ENCODE peak calls at places on chromosome 11, in seven cellular contexts. M is MM.1S, N is PC-3, L is HCT116, Z is hepatocyte, U is GM23248, R is GM23338. D is an unnamed sample.

GRCh38 chr11:113014731-113015455 is 53.7 kb downstream of the NCAM1 start:
- DNase-seq in M (no peak), N (no peak), L (no peak), Z (peak; percentile 46), U (peak; percentile 4), R (peak; percentile 5), D (no peak)

GRCh38 chr11:116276051-116277044 is 496.4 kb downstream of the BUD13 start:
- DNase-seq in M (peak; percentile 84), N (peak; percentile 67), L (peak; percentile 72), Z (peak; percentile 82), U (peak; percentile 37), R (peak; percentile 94), D (peak; percentile 46)

GRCh38 chr11:8671242-8671641 is 11.2 kb downstream of the TRIM66 start:
- DNase-seq in M (no peak), N (peak; percentile 80), L (no peak), Z (peak; percentile 52), U (peak; percentile 99), R (peak; percentile 94), D (no peak)

GRCh38 chr11:73314121-73314948 is 6.3 kb downstream of the ARHGEF17 start:
- DNase-seq in M (no peak), N (no peak), L (no peak), Z (peak; percentile 88), U (peak; percentile 63), R (peak; percentile 50), D (no peak)

GRCh38 chr11:3893311-3893710 is 37.8 kb downstream of the STIM1 start:
- DNase-seq in M (no peak), N (peak; percentile 5), L (no peak), Z (no peak), U (no peak), R (no peak), D (no peak)

GRCh38 chr11:69239320-69240040 is 54.5 kb upstream of the MYEOV start:
- DNase-seq in M (no peak), N (no peak), L (no peak), Z (no peak), U (no peak), R (no peak), D (no peak)

GRCh38 chr11:120013325-120014250 is 124.3 kb downstream of the TRIM29 start:
- DNase-seq in M (no peak), N (peak; percentile 65), L (peak; percentile 37), Z (peak; percentile 72), U (peak; percentile 63), R (peak; percentile 93), D (peak; percentile 21)

GRCh38 chr11:3160252-3161031 is 4.7 kb downstream of the OSBPL5 start:
- DNase-seq in M (no peak), N (no peak), L (peak; percentile 46), Z (peak; percentile 90), U (peak; percentile 95), R (peak; percentile 98), D (no peak)

GRCh38 chr11:99257131-99257530 is 236.4 kb downstream of the CNTN5 start:
- DNase-seq in M (no peak), N (peak; percentile 54), L (no peak), Z (peak; percentile 38), U (no peak), R (no peak), D (no peak)

GRCh38 chr11:504053-504993 is 2.7 kb downstream of the RNH1 start:
- DNase-seq in M (no peak), N (no peak), L (no peak), Z (peak; percentile 5), U (peak; percentile 80), R (peak; percentile 57), D (no peak)

GRCh38 chr11:95487938-95488337 is 256.9 kb upstream of the SESN3 start:
- DNase-seq in M (no peak), N (no peak), L (no peak), Z (no peak), U (no peak), R (no peak), D (no peak)

GRCh38 chr11:31958086-31958735 is 132.7 kb upstream of the RCN1 start:
- DNase-seq in M (peak; percentile 74), N (peak; percentile 77), L (peak; percentile 40), Z (peak; percentile 66), U (peak; percentile 79), R (peak; percentile 93), D (peak; percentile 61)

GRCh38 chr11:9304178-9304577 is 10.2 kb downstream of the TMEM41B start:
- DNase-seq in M (no peak), N (no peak), L (no peak), Z (no peak), U (no peak), R (no peak), D (no peak)

GRCh38 chr11:7595016-7595869 is 78.1 kb downstream of the CYB5R2 start:
- DNase-seq in M (no peak), N (no peak), L (no peak), Z (no peak), U (peak; percentile 63), R (peak; percentile 45), D (peak; percentile 37)

GRCh38 chr11:35214792-35215193 is 75.8 kb downstream of the CD44 start:
- DNase-seq in M (no peak), N (peak; percentile 82), L (peak; percentile 74), Z (no peak), U (peak; percentile 98), R (peak; percentile 81), D (peak; percentile 89)

GRCh38 chr11:86818466-86819282 is 18.3 kb downstream of the PRSS23 start:
- DNase-seq in M (peak; percentile 66), N (peak; percentile 78), L (peak; percentile 52), Z (peak; percentile 79), U (peak; percentile 90), R (peak; percentile 85), D (no peak)

GRCh38 chr11:112163875-112164521 is at the start of gene IL18:
- DNase-seq in M (no peak), N (peak; percentile 87), L (peak; percentile 78), Z (peak; percentile 45), U (peak; percentile 81), R (peak; percentile 69), D (peak; percentile 75)

GRCh38 chr11:35180311-35181233 is 41.6 kb downstream of the CD44 start:
- DNase-seq in M (no peak), N (no peak), L (no peak), Z (no peak), U (peak; percentile 86), R (peak; percentile 35), D (no peak)

GRCh38 chr11:62846177-62846576 is 6.8 kb upstream of the WDR74 start:
- DNase-seq in M (no peak), N (no peak), L (no peak), Z (no peak), U (no peak), R (no peak), D (no peak)

GRCh38 chr11:42802211-42802918 is 509.4 kb upstream of the API5 start:
- DNase-seq in M (peak; percentile 54), N (no peak), L (no peak), Z (no peak), U (no peak), R (no peak), D (no peak)

GRCh38 chr11:100515087-100515486 is 172.0 kb upstream of the ARHGAP42 start:
- DNase-seq in M (no peak), N (peak; percentile 84), L (no peak), Z (no peak), U (peak; percentile 1), R (peak; percentile 83), D (peak; percentile 26)

GRCh38 chr11:64122411-64123101 is 43.4 kb downstream of the MACROD1 start:
- DNase-seq in M (no peak), N (no peak), L (no peak), Z (no peak), U (no peak), R (peak; percentile 56), D (no peak)

GRCh38 chr11:97909544-97910394 is 1111.0 kb upstream of the CNTN5 start:
- DNase-seq in M (no peak), N (no peak), L (no peak), Z (no peak), U (peak; percentile 34), R (no peak), D (no peak)

GRCh38 chr11:24588075-24588474 is 91.2 kb downstream of the LUZP2 start:
- DNase-seq in M (no peak), N (peak; percentile 71), L (no peak), Z (no peak), U (peak; percentile 58), R (no peak), D (peak; percentile 3)

GRCh38 chr11:100805509-100806199 is 118.6 kb downstream of the ARHGAP42 start:
- DNase-seq in M (no peak), N (peak; percentile 86), L (no peak), Z (no peak), U (peak; percentile 70), R (no peak), D (no peak)

GRCh38 chr11:71255323-71255722 is 2.9 kb upstream of the SHANK2 start:
- DNase-seq in M (no peak), N (no peak), L (no peak), Z (peak; percentile 36), U (no peak), R (peak; percentile 51), D (no peak)

GRCh38 chr11:42205518-42205917 is 746.1 kb upstream of the LRRC4C start:
- DNase-seq in M (no peak), N (peak; percentile 51), L (no peak), Z (peak; percentile 59), U (no peak), R (no peak), D (no peak)

GRCh38 chr11:65958774-65959420 is 2.6 kb upstream of the SART1 start:
- DNase-seq in M (no peak), N (no peak), L (no peak), Z (no peak), U (no peak), R (peak; percentile 40), D (no peak)

GRCh38 chr11:114821626-114822025 is 143.3 kb downstream of the NXPE2 start:
- DNase-seq in M (peak; percentile 54), N (peak; percentile 24), L (no peak), Z (peak; percentile 73), U (peak; percentile 28), R (peak; percentile 45), D (no peak)
- TF ChIP-seq EZH2 in M (no peak), N (no peak), L (no peak), Z (no peak), U (no peak), R (no peak), D (no peak)

DNA sequence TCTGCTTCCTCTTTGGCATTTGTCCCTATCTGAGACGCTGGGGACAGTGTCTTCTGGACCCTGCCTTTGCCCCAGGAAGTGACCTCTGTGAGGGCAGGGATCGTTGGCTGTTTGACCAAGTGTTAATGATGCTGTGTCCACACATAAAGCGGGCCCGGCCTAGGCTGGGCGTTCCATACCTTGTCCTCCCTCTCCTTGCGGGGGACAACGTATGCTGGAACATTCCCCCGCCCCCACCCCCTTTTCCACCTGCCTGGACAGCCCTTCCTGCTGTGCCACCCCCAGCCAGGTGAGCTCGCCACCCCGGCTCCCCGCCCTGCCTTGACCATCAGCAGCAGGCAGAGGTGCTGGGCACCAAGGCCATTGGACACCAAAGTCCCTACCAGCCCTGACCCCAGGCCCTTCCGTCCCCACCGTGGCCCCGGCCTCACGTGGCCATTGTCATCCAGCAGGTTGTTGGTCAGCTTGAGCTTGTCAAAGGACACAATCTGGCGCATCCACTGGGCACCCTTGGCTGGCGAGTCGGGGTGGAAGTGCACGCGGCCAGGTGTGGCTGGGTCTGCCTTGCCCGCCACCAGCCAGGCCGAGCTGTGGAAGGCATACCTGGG is 4.1 kb upstream of the NUDT8 start:
- DNase-seq in M (no peak), N (no peak), L (no peak), Z (peak; percentile 6), U (no peak), R (no peak), D (no peak)
- H3K9me2 ChIP-seq in M (no peaks in the 10 kb centered on the region), N (no peaks in the 10 kb centered on the region), L (no peaks in the 10 kb centered on the region), Z (no peaks in the 10 kb centered on the region), U (no peaks in the 10 kb centered on the region), R (no peaks in the 10 kb centered on the region), D (no peaks in the 10 kb centered on the region)

GRCh38 chr11:44319552-44320288 is 9.8 kb upstream of the ALX4 start:
- DNase-seq in M (no peak), N (no peak), L (no peak), Z (no peak), U (peak; percentile 19), R (peak; percentile 68), D (no peak)
- TF ChIP-seq EZH2 in M (no peak), N (no peak), L (no peak), Z (peak; percentile 73), U (peak; percentile 74), R (peak; percentile 93), D (no peak)

GRCh38 chr11:134764966-134765365 is 352.9 kb upstream of the B3GAT1 start:
- DNase-seq in M (no peak), N (no peak), L (no peak), Z (no peak), U (no peak), R (no peak), D (no peak)
- H3K9me2 ChIP-seq in M (no peaks in the 10 kb centered on the region), N (no peaks in the 10 kb centered on the region), L (no peaks in the 10 kb centered on the region), Z (no peaks in the 10 kb centered on the region), U (no peaks in the 10 kb centered on the region), R (no peaks in the 10 kb centered on the region), D (no peaks in the 10 kb centered on the region)

D was measured in PC-9.